ENCODE peak calls at places on chromosome 18, in five cellular contexts. C is PC-9, E is hepatocyte, Z is mesendoderm, T is IMR-90. P is an unnamed sample.

GRCh38 chr18:69885381-69885780 is 62.3 kb downstream of the CD226 start:
- DNase-seq in T (no peak), E (no peak), Z (no peak), C (no peak), P (no peak)

GRCh38 chr18:10681581-10682367 is 155.9 kb downstream of the NAPG start:
- DNase-seq in T (peak), E (no peak), Z (no peak), C (no peak), P (no peak)

GRCh38 chr18:48616484-48617255 is 77.8 kb downstream of the CTIF start:
- DNase-seq in Z (no peak), T (no peak), E (no peak), C (no peak), P (no peak)

GRCh38 chr18:62425465-62426190 is 97.2 kb upstream of the ZCCHC2 start:
- DNase-seq in T (peak), C (peak), E (peak), Z (peak), P (peak)

GRCh38 chr18:49476664-49477411 is 10.2 kb downstream of the C18orf32 start:
- DNase-seq in C (peak), T (peak), Z (peak), E (peak), P (no peak)

GRCh38 chr18:24157855-24158254 is 19.0 kb downstream of the CABYR start:
- DNase-seq in E (no peak), C (no peak), T (no peak), Z (no peak), P (no peak)

GRCh38 chr18:39960545-39960944 is 1994.5 kb upstream of the PIK3C3 start:
- DNase-seq in E (no peak), Z (peak), C (no peak), T (peak), P (no peak)

GRCh38 chr18:34583895-34584294 is 126.2 kb upstream of the DTNA start:
- DNase-seq in T (no peak), Z (peak), C (no peak), E (no peak), P (peak)

GRCh38 chr18:52936931-52937330 is 596.9 kb downstream of the DCC start:
- DNase-seq in Z (no peak), T (no peak), E (no peak), C (no peak), P (no peak)

GRCh38 chr18:46199515-46200147 is 95.4 kb downstream of the HAUS1 start:
- DNase-seq in T (peak), Z (peak), E (peak), C (peak), P (no peak)

GRCh38 chr18:46843372-46843771 is 73.9 kb downstream of the PIAS2 start:
- DNase-seq in C (no peak), E (no peak), T (no peak), Z (no peak), P (no peak)

GRCh38 chr18:1488957-1489356 is 584.3 kb downstream of the ADCYAP1 start:
- DNase-seq in Z (no peak), C (no peak), E (no peak), T (no peak), P (no peak)

GRCh38 chr18:71450258-71450657 is 1093.9 kb downstream of the CBLN2 start:
- DNase-seq in E (no peak), T (no peak), C (no peak), Z (no peak), P (no peak)

GRCh38 chr18:75477913-75478312 is 50.4 kb upstream of the SMIM21 start:
- DNase-seq in E (no peak), T (peak), C (no peak), Z (no peak), P (no peak)

GRCh38 chr18:68448736-68449135 is 266.2 kb downstream of the TMX3 start:
- DNase-seq in Z (no peak), T (peak), C (no peak), E (no peak), P (no peak)

GRCh38 chr18:49059028-49059670 is 108.4 kb upstream of the SMAD7 start:
- DNase-seq in T (peak), E (no peak), Z (peak), C (no peak), P (peak)

GRCh38 chr18:7876354-7876753 is 309.2 kb downstream of the PTPRM start:
- DNase-seq in C (no peak), E (peak), Z (no peak), T (no peak), P (no peak)

GRCh38 chr18:55338955-55339662 is 248.9 kb downstream of the TCF4 start:
- DNase-seq in Z (no peak), C (no peak), T (peak), E (no peak), P (no peak)

GRCh38 chr18:33804258-33804657 is 226.2 kb downstream of the ASXL3 start:
- DNase-seq in C (no peak), Z (no peak), T (peak), E (peak), P (no peak)

GRCh38 chr18:3832211-3832610 is 382.2 kb downstream of the TGIF1 start:
- DNase-seq in T (no peak), Z (peak), E (no peak), C (no peak), P (no peak)

GRCh38 chr18:42222557-42222956 is 267.5 kb downstream of the PIK3C3 start:
- DNase-seq in Z (no peak), E (no peak), T (no peak), C (no peak), P (no peak)

GRCh38 chr18:6257950-6258349 is 156.8 kb downstream of the L3MBTL4 start:
- DNase-seq in Z (peak), E (no peak), T (no peak), C (no peak), P (no peak)

GRCh38 chr18:48605408-48605845 is 66.6 kb downstream of the CTIF start:
- DNase-seq in C (no peak), T (peak), Z (peak), E (peak), P (peak)

GRCh38 chr18:11258014-11258413 is 108.6 kb upstream of the PIEZO2 start:
- DNase-seq in T (no peak), Z (no peak), E (no peak), C (no peak), P (no peak)

GRCh38 chr18:76391038-76391437 is 104.0 kb downstream of the ZNF516 start:
- DNase-seq in C (no peak), Z (no peak), E (no peak), T (no peak), P (no peak)

GRCh38 chr18:54774971-54775665 is 53.2 kb upstream of the RAB27B start:
- DNase-seq in C (no peak), T (peak), Z (no peak), E (no peak), P (no peak)

GRCh38 chr18:48544116-48544515 is 5.3 kb downstream of the CTIF start:
- DNase-seq in Z (peak), E (no peak), C (no peak), T (peak), P (no peak)

GRCh38 chr18:48679236-48679635 is 140.4 kb downstream of the CTIF start:
- DNase-seq in Z (no peak), C (no peak), E (no peak), T (no peak), P (no peak)

GRCh38 chr18:57863706-57864105 is 60.6 kb upstream of the ATP8B1 start:
- DNase-seq in Z (no peak), T (peak), C (no peak), E (no peak), P (no peak)

GRCh38 chr18:63433349-63433866 is 11.1 kb upstream of the VPS4B start:
- DNase-seq in Z (no peak), T (no peak), C (no peak), E (no peak), P (no peak)

GRCh38 chr18:6355789-6356589 is 58.7 kb downstream of the L3MBTL4 start:
- DNase-seq in E (peak), T (peak), Z (peak), C (no peak), P (no peak)

GRCh38 chr18:27695509-27695908 is 481.4 kb downstream of the CDH2 start:
- DNase-seq in E (peak), C (no peak), T (no peak), Z (peak), P (no peak)

GRCh38 chr18:31386683-31387082 is 10.1 kb downstream of the DSG4 start:
- DNase-seq in Z (no peak), C (peak), T (no peak), E (no peak), P (peak)

GRCh38 chr18:31376477-31376876 is at the start of gene DSG4:
- DNase-seq in E (no peak), T (no peak), C (no peak), Z (no peak), P (no peak)

GRCh38 chr18:31380912-31381311 is 4.3 kb downstream of the DSG4 start:
- DNase-seq in Z (no peak), E (no peak), C (no peak), T (no peak), P (no peak)
- H3K4me2 ChIP-seq in Z (no peak), E (no peak), C (no peak), T (no peak), P (no peak)

DNA sequence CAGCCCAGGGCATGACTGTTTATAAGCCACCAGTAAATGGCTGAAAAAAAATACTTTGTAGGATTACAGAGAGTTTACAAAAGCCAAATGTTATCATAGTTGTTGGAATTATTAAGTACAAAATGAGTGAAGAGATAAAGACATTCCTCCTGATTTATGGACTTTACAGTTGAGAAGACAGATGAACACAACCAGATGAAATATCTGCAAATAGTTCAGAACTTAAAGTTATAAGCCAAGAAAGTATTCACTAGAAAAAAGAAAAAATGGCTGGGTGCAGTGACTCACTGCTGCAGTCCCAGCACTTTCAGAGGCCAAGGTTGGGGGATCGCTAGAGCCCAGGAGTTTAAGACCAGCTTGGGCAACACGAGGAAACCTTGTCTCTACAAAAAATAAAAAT is 11.2 kb downstream of the PMAIP1 start:
- DNase-seq in C (no peak), Z (no peak), T (peak), E (peak), P (no peak)
- H3K4me2 ChIP-seq in C (no peak), Z (no peak), T (no peak), E (no peak), P (no peak)

GRCh38 chr18:51235011-51235789 is 37.7 kb upstream of the MEX3C start:
- DNase-seq in E (peak), Z (peak), T (no peak), C (peak), P (peak)

GRCh38 chr18:51236225-51236624 is 38.7 kb upstream of the MEX3C start:
- DNase-seq in E (peak), Z (peak), T (peak), C (peak), P (no peak)

GRCh38 chr18:51229328-51229727 is 31.8 kb upstream of the MEX3C start:
- DNase-seq in C (peak), T (no peak), E (no peak), Z (no peak), P (no peak)

GRCh38 chr18:51234117-51235010 is 36.9 kb upstream of the MEX3C start:
- DNase-seq in E (no peak), Z (peak), C (peak), T (no peak), P (no peak)
- H3K4me2 ChIP-seq in E (no peak), Z (no peak), C (peak), T (no peak), P (no peak)

GRCh38 chr18:12313530-12314245 is 5.6 kb downstream of the TUBB6 start:
- DNase-seq in E (no peak), C (no peak), T (no peak), Z (no peak), P (no peak)
- H3K4me2 ChIP-seq in E (no peak), C (no peak), T (no peak), Z (no peak), P (no peak)

GRCh38 chr18:22557160-22557941 is 139.6 kb upstream of the CTAGE1 start:
- DNase-seq in C (no peak), E (no peak), Z (peak), T (no peak), P (peak)
- H3K4me2 ChIP-seq in C (no peak), E (peak), Z (no peak), T (peak), P (no peak)